ENCODE peak calls at places on chromosomes 3 and 15, in seven cellular contexts. C, X, V, L, D, T and O are unnamed samples.
A peak's percentile ranks its signal among the peaks of the same experiment; 100 is the strongest.

GRCh38 chr15:95994418-95994817 is 336.1 kb upstream of the NR2F2 start:
- DNase-seq in X (peak; percentile 9), C (no peak), T (peak; percentile 5), L (peak; percentile 52), D (no peak), V (no peak), O (no peak)

GRCh38 chr15:38217788-38218609 is 34.6 kb upstream of the SPRED1 start:
- DNase-seq in X (peak; percentile 92), V (no peak), L (peak; percentile 50), C (no peak), D (peak; percentile 49), T (no peak), O (no peak)

GRCh38 chr3:174336774-174337173 is 522.4 kb upstream of the NAALADL2 start:
- DNase-seq in X (no peak), C (no peak), D (no peak), L (no peak), V (no peak), T (no peak), O (no peak)

GRCh38 chr3:109081746-109082510 is 36.0 kb downstream of the MORC1 start:
- DNase-seq in C (peak; percentile 3), X (peak; percentile 37), V (no peak), T (peak; percentile 66), L (peak; percentile 52), D (no peak), O (peak; percentile 8)

GRCh38 chr15:81544385-81544784 is 170.4 kb upstream of the TMC3 start:
- DNase-seq in T (no peak), D (no peak), X (no peak), C (no peak), V (no peak), L (no peak), O (no peak)

GRCh38 chr15:91867581-91868026 is 14.1 kb downstream of the SLCO3A1 start:
- DNase-seq in T (peak; percentile 96), X (peak; percentile 98), D (peak; percentile 88), C (peak; percentile 77), V (no peak), L (peak; percentile 89), O (no peak)

GRCh38 chr3:181103605-181104004 is 114.1 kb upstream of the DNAJC19 start:
- DNase-seq in V (no peak), T (no peak), X (peak; percentile 1), D (no peak), L (no peak), C (no peak), O (peak; percentile 16)

GRCh38 chr15:70077436-70077835 is 20.3 kb downstream of the TLE3 start:
- DNase-seq in X (no peak), D (no peak), L (no peak), T (no peak), C (no peak), V (peak; percentile 61), O (no peak)

GRCh38 chr3:22386107-22386506 is 635.1 kb upstream of the ZNF385D start:
- DNase-seq in T (no peak), C (no peak), X (no peak), L (no peak), D (no peak), V (no peak), O (no peak)

GRCh38 chr3:120460862-120461261 is 10.1 kb upstream of the FSTL1 start:
- DNase-seq in V (no peak), L (no peak), X (no peak), T (no peak), C (no peak), D (no peak), O (no peak)

GRCh38 chr3:189275852-189276251 is 104.1 kb downstream of the TPRG1 start:
- DNase-seq in D (no peak), L (no peak), V (no peak), T (no peak), X (no peak), C (no peak), O (no peak)

GRCh38 chr15:93088200-93088980 is 621 bp downstream of the RGMA start:
- DNase-seq in D (no peak), L (no peak), T (peak; percentile 15), C (peak; percentile 27), V (peak; percentile 60), X (no peak), O (peak; percentile 32)

GRCh38 chr15:29208352-29208751 is 61.3 kb downstream of the NSMCE3 start:
- DNase-seq in D (no peak), X (no peak), V (no peak), L (no peak), T (peak; percentile 1), C (peak; percentile 6), O (no peak)
- TF ChIP-seq CTCF in D (no peak), X (no peak), V (no peak), L (no peak), T (no peak), C (no peak), O (no peak)

DNA sequence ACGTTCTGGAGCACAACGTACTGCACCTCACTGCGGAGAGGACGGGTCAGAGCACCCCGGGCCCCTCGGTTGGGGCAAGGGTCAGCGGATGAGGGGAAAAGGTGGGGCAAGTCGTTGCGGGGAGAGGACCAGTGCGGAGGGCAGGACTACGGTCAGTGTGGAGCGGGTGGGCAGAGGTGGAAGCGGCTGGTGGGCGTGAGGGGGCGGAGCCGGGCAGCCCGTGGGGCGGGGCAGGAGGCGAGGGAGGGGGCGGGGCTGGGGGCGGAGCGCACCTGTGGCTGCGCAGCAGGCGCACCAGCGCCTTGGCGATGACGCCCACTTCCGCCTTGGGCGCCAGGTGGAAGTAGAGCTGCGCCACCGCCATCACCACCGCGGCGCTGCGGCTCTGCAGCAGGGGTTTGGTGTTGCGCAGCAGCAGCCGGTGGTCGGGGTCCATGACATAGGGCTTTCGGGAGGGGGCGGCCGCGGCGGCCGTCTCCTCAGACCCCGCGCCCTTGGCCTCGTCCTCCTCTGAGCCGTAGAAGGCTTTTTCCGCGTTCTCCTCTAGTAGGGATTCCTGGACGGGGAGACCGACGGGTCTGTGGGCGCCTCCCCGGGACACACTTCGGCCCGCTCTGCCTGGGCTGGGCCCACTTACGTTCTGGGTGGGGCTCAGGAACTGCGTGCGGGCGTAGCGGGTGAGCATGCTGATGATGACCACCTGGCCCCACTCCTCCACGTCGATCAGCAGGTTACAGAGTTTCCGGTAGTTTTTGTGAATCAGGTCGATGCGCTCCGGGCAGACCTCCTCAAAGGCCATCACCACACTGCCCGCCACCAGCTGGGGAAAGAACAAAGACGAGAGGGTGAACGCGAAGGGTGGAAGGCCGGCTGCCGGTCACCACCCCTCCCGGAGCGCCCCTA is 29.2 kb downstream of the AP3B2 start:
- DNase-seq in L (no peak), D (peak; percentile 73), T (no peak), X (peak; percentile 57), V (no peak), C (peak; percentile 85), O (peak; percentile 29)
- TF ChIP-seq CTCF in L (no peak), D (no peak), T (no peak), X (peak; percentile 67), V (no peak), C (peak; percentile 28), O (peak; percentile 54)

GRCh38 chr15:52318729-52319500 is 23.3 kb upstream of the MYO5C start:
- DNase-seq in V (no peak), X (no peak), L (no peak), C (peak; percentile 96), D (peak; percentile 63), T (peak; percentile 14), O (no peak)
- TF ChIP-seq CTCF in V (no peak), X (no peak), L (no peak), C (no peak), D (no peak), T (no peak), O (no peak)

DNA sequence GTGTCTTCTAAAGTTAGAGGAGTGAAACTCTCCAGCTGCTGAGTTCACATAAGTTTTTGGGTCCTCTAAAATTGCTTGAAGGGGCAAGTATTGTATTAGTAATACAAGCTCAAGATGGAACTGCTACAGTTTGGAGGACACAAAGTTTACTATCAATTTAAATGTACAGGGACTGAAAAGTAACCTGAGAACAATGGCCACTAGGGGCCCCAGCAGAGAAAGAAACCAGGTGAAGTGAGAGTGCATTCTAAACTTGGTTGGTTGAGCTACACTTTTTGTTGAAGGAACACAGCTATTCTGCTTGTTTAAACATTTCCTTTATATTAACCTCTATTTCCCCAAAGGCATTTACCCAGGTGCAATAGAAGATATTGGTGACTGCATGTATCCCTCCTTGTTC is 755.5 kb downstream of the GBE1 start:
- DNase-seq in T (no peak), X (no peak), C (no peak), L (no peak), D (no peak), V (no peak), O (no peak)
- TF ChIP-seq CTCF in T (no peak), X (no peak), C (no peak), L (no peak), D (no peak), V (no peak), O (peak; percentile 41)

GRCh38 chr3:142857056-142857455 is 31.8 kb downstream of the PCOLCE2 start:
- DNase-seq in T (no peak), L (no peak), D (no peak), V (peak; percentile 52), C (peak; percentile 15), X (peak; percentile 29), O (no peak)
- TF ChIP-seq CTCF in T (no peak), L (no peak), D (no peak), V (no peak), C (no peak), X (peak; percentile 48), O (no peak)

GRCh38 chr3:38630070-38630469 is 19.4 kb downstream of the SCN5A start:
- DNase-seq in D (no peak), V (no peak), C (no peak), L (no peak), X (no peak), T (no peak), O (no peak)

GRCh38 chr3:38628835-38629234 is 20.7 kb downstream of the SCN5A start:
- DNase-seq in V (no peak), X (no peak), T (no peak), L (no peak), D (no peak), C (no peak), O (no peak)

GRCh38 chr3:38626171-38626570 is 23.3 kb downstream of the SCN5A start:
- DNase-seq in X (no peak), T (no peak), D (no peak), C (no peak), L (no peak), V (no peak), O (no peak)

GRCh38 chr3:38630591-38630990 is 18.9 kb downstream of the SCN5A start:
- DNase-seq in T (no peak), D (no peak), C (no peak), L (no peak), X (no peak), V (no peak), O (no peak)

DNA sequence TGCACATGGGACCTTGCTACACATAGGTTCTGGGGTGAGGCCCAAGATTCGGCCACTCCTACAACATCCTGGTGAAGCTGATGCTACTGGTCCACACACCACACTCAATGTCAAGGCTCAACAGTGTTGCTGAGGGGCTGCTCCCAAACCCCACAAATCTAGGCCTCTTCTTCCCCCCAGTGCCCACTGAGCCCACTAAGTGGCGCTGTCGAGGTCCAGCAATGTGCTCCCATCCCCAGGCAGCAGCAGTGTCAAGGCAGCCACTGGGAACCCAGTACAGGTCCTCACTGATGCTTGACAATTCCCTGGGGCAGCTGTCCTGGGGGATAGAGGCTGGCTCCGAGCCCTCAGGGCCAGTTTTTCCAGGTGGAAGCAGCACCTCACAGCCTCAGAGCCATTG is 21.5 kb downstream of the SCN5A start:
- DNase-seq in L (no peak), C (no peak), T (no peak), V (no peak), X (no peak), D (no peak), O (peak; percentile 40)
- TF ChIP-seq CTCF in L (peak; percentile 58), C (no peak), T (peak; percentile 53), V (no peak), X (peak; percentile 52), D (no peak), O (peak; percentile 51)